ENCODE peak calls at places on chromosomes 4 and X, in eight cellular contexts. A, H, Q, B, G, V, N and K are unnamed samples.

GRCh38 chrX:125150231-125150630 is 169.4 kb upstream of the TEX13C start:
- DNase-seq in A (no peak), H (no peak), Q (no peak), B (no peak), G (no peak), V (no peak), N (no peak), K (no peak)

GRCh38 chr4:4182835-4183568 is 43.7 kb downstream of the OTOP1 start:
- DNase-seq in A (peak), H (peak), Q (no peak), B (no peak), G (peak), V (peak), N (no peak), K (no peak)

GRCh38 chr4:41465135-41465761 is 72.7 kb upstream of the LIMCH1 start:
- DNase-seq in A (no peak), H (no peak), Q (peak), B (no peak), G (no peak), V (no peak), N (no peak), K (peak)

GRCh38 chr4:29708473-29708872 is 1011.7 kb upstream of the PCDH7 start:
- DNase-seq in A (no peak), H (no peak), Q (no peak), B (no peak), G (peak), V (no peak), N (no peak), K (no peak)

GRCh38 chr4:67765928-67766327 is 11.7 kb upstream of the GNRHR start:
- DNase-seq in A (no peak), H (no peak), Q (no peak), B (no peak), G (peak), V (no peak), N (no peak), K (no peak)

GRCh38 chrX:65034292-65034640 is 58.0 kb upstream of the ZC4H2 start:
- DNase-seq in A (no peak), H (no peak), Q (no peak), B (no peak), G (no peak), V (no peak), N (no peak), K (no peak)

GRCh38 chr4:60744767-60745166 is 455.4 kb upstream of the ADGRL3 start:
- DNase-seq in A (peak), H (no peak), Q (no peak), B (no peak), G (peak), V (peak), N (no peak), K (no peak)

GRCh38 chr4:106707776-106708603 is 328.1 kb downstream of the DKK2 start:
- DNase-seq in A (no peak), H (no peak), Q (no peak), B (no peak), G (peak), V (no peak), N (no peak), K (no peak)

GRCh38 chr4:3790006-3790561 is 23.9 kb downstream of the ADRA2C start:
- DNase-seq in A (no peak), H (no peak), Q (no peak), B (no peak), G (no peak), V (no peak), N (no peak), K (no peak)

GRCh38 chr4:180380733-180381132 is 1862.5 kb upstream of the TENM3 start:
- DNase-seq in A (no peak), H (no peak), Q (no peak), B (peak), G (peak), V (no peak), N (no peak), K (no peak)

GRCh38 chrX:151754042-151754419 is 19.5 kb downstream of the CNGA2 start:
- DNase-seq in A (peak), H (no peak), Q (no peak), B (peak), G (peak), V (peak), N (peak), K (no peak)

GRCh38 chr4:75916091-75916661 is 13.9 kb upstream of the PPEF2 start:
- DNase-seq in A (peak), H (peak), Q (no peak), B (peak), G (peak), V (peak), N (peak), K (no peak)

GRCh38 chr4:30716158-30716557 is 4.0 kb upstream of the PCDH7 start:
- DNase-seq in A (peak), H (peak), Q (no peak), B (no peak), G (peak), V (no peak), N (no peak), K (no peak)

GRCh38 chr4:80610845-80611244 is 275.3 kb downstream of the CFAP299 start:
- DNase-seq in A (no peak), H (peak), Q (no peak), B (no peak), G (peak), V (no peak), N (no peak), K (no peak)

GRCh38 chr4:26139310-26139924 is 181.4 kb upstream of the RBPJ start:
- DNase-seq in A (peak), H (no peak), Q (no peak), B (no peak), G (no peak), V (peak), N (no peak), K (no peak)

GRCh38 chr4:37389967-37390580 is 145.5 kb downstream of the NWD2 start:
- DNase-seq in A (peak), H (peak), Q (no peak), B (no peak), G (peak), V (peak), N (peak), K (no peak)

GRCh38 chr4:67087897-67088296 is 457.4 kb downstream of the CENPC start:
- DNase-seq in A (peak), H (peak), Q (no peak), B (no peak), G (peak), V (peak), N (no peak), K (no peak)

GRCh38 chrX:71652405-71652804 is 14.9 kb upstream of the LOC101059915 start:
- DNase-seq in A (peak), H (peak), Q (no peak), B (no peak), G (peak), V (peak), N (peak), K (no peak)

GRCh38 chrX:46461653-46462191 is 83.5 kb downstream of the ZNF674 start:
- DNase-seq in A (no peak), H (peak), Q (no peak), B (no peak), G (no peak), V (no peak), N (no peak), K (no peak)

GRCh38 chr4:74009307-74009706 is 10.8 kb upstream of the CXCL5 start:
- DNase-seq in A (no peak), H (no peak), Q (no peak), B (no peak), G (no peak), V (no peak), N (no peak), K (no peak)

GRCh38 chr4:109875106-109875505 is 27.2 kb downstream of the LRIT3 start:
- DNase-seq in A (no peak), H (no peak), Q (no peak), B (no peak), G (no peak), V (no peak), N (no peak), K (no peak)

GRCh38 chrX:906586-906985 is 276.0 kb downstream of the SHOX start:
- DNase-seq in A (no peak), H (no peak), Q (no peak), B (no peak), G (no peak), V (no peak), N (no peak), K (no peak)

GRCh38 chr4:48909697-48910096 is 3.1 kb upstream of the OCIAD2 start:
- DNase-seq in A (peak), H (no peak), Q (peak), B (peak), G (peak), V (peak), N (no peak), K (no peak)